ENCODE peak calls at places on chromosomes 13 and 19, in eight cellular contexts. R is A549, X is tibial artery, Z is kidney epithelial cell, G is activated B cell treated with CpG ODN at 0.5 μM for 24 hours, J is Peyer's patch, N is WTC11, W is endothelial cell of umbilical vein. H is an unnamed sample.

GRCh38 chr13:93963266-93964131 is 516.0 kb downstream of the DCT start:
- DNase-seq in J (no peak), Z (peak; percentile 16), N (no peak), G (no peak), W (no peak), R (peak; percentile 10), X (no peak), H (peak; percentile 56)

GRCh38 chr19:32566246-32566830 is 14.7 kb upstream of the PDCD5 start:
- DNase-seq in N (no peak), R (no peak), W (no peak), X (no peak), G (no peak), J (no peak), Z (no peak), H (no peak)

GRCh38 chr19:48858984-48859710 is 9.3 kb downstream of the PLEKHA4 start:
- DNase-seq in G (peak; percentile 66), W (no peak), Z (no peak), X (no peak), J (no peak), R (no peak), N (peak; percentile 76), H (no peak)

GRCh38 chr19:42313096-42313839 is at the start of gene TMEM145:
- DNase-seq in R (peak; percentile 92), N (peak; percentile 74), X (no peak), Z (no peak), J (no peak), G (no peak), W (peak; percentile 19), H (peak; percentile 68)

GRCh38 chr13:45654633-45655349 is 39.3 kb upstream of the ERICH6B start:
- DNase-seq in G (no peak), J (no peak), N (no peak), W (no peak), X (no peak), Z (no peak), R (no peak), H (no peak)

GRCh38 chr19:34148672-34149185 is 23.6 kb upstream of the LSM14A start:
- DNase-seq in J (no peak), R (no peak), Z (no peak), N (no peak), X (no peak), G (no peak), W (no peak), H (no peak)

GRCh38 chr19:246551-246950 is 44.7 kb downstream of the PLPP2 start:
- DNase-seq in W (no peak), X (no peak), J (no peak), R (no peak), Z (no peak), N (peak; percentile 21), G (no peak), H (no peak)

GRCh38 chr19:55640043-55640576 is 692 bp upstream of the ZNF580 start:
- DNase-seq in N (peak; percentile 54), J (peak; percentile 77), Z (no peak), X (peak; percentile 50), G (peak; percentile 58), W (peak; percentile 80), R (no peak), H (peak; percentile 85)

GRCh38 chr13:95246292-95247082 is 54.8 kb downstream of the ABCC4 start:
- DNase-seq in J (no peak), G (no peak), Z (no peak), R (no peak), W (no peak), N (no peak), X (no peak), H (no peak)

GRCh38 chr19:28711401-28711800 is 501.6 kb downstream of the UQCRFS1 start:
- DNase-seq in N (no peak), R (no peak), X (no peak), W (no peak), G (no peak), J (no peak), Z (no peak), H (no peak)

GRCh38 chr13:27971776-27972618 is 2.9 kb upstream of the CDX2 start:
- DNase-seq in G (no peak), Z (no peak), N (no peak), W (no peak), X (no peak), R (no peak), J (peak; percentile 58), H (no peak)

GRCh38 chr13:79194272-79194671 is 211.8 kb downstream of the RBM26 start:
- DNase-seq in R (no peak), X (no peak), J (no peak), G (no peak), W (no peak), N (no peak), Z (no peak), H (no peak)

GRCh38 chr19:16041571-16042386 is 34.5 kb upstream of the TPM4 start:
- DNase-seq in G (peak; percentile 75), W (peak; percentile 74), N (peak; percentile 93), Z (no peak), R (peak; percentile 79), J (peak; percentile 88), X (peak; percentile 69), H (peak; percentile 83)

DNA sequence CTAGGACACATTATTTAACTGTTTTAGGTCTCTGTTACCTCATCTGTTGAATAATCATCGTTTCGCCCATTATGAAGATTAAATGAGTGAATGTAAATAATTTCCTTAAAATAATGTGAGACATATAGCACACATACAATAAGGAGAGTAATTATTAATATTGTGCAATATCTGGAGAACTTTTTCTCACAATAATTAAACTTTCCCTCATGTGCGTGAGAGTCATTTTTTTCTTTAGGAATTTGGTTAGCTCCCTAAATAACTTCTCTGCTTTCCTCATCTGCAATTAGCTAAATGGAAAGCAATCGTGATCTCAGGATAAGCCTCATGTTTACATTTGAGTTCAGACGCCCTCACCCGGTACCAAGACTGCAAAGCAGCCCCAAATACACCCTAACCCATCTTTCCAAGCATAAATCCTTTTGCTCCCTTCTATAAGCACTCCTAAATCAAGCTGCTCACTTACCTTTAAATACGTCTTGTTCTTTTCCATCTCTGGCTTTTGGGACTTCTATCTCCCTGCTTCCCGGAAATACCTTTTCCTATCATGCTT is 78.8 kb downstream of the MZT1 start:
- DNase-seq in Z (no peak), R (no peak), W (no peak), X (no peak), N (no peak), G (no peak), J (no peak), H (peak; percentile 32)
- TF ChIP-seq CTCF in Z (no peak), R (no peak), W (no peak), X (no peak), N (no peak), G (no peak), J (no peak), H (peak; percentile 55)

DNA sequence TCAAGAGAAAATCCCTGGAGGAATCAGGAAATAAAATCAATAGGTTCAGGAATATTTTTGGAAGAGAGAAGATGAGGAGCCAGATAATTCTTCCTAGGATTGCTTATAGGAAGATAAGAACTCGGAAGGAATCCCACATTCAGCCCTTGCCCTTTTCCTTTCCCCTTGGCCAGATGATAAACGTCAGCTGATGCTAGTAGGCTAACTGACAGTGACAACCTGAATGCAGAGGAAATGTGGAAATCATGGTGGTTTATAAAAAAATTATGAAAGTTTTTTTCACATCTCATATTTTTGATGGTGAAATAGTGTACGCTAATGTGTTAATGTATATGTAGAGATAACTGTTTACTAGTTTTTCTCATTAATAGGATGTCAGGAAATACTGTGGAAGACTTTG is 56.9 kb downstream of the EDNRB start:
- DNase-seq in J (no peak), W (no peak), G (no peak), R (no peak), N (no peak), X (no peak), Z (no peak), H (no peak)
- TF ChIP-seq CTCF in J (no peak), W (no peak), G (no peak), R (no peak), N (no peak), X (no peak), Z (no peak), H (no peak)

GRCh38 chr13:91046715-91047327 is 300.7 kb upstream of the MIR17HG start:
- DNase-seq in W (no peak), R (no peak), X (no peak), N (no peak), J (no peak), G (no peak), Z (no peak), H (no peak)
- TF ChIP-seq CTCF in W (no peak), R (no peak), X (no peak), N (no peak), J (no peak), G (no peak), Z (peak; percentile 26), H (no peak)

GRCh38 chr13:59463023-59463422 is 700.7 kb downstream of the DIAPH3 start:
- DNase-seq in G (no peak), N (no peak), X (no peak), R (no peak), J (no peak), W (no peak), Z (no peak), H (peak; percentile 50)
- TF ChIP-seq CTCF in G (no peak), N (no peak), X (no peak), R (no peak), J (no peak), W (no peak), Z (no peak), H (no peak)